ENCODE peak calls at places on chromosomes 11 and 22, in four cellular contexts. U is HepG2, Y is H1, E is GM12878. H is an unnamed sample.

GRCh38 chr11:120610101-120610500 is 98.6 kb downstream of the GRIK4 start:
- DNase-seq in U (no peak), Y (no peak), E (no peak), H (no peak)

GRCh38 chr11:102798012-102798746 is at the start of gene MMP1:
- DNase-seq in U (no peak), Y (no peak), E (no peak), H (no peak)

GRCh38 chr22:31099386-31099785 is 8.0 kb downstream of the SELENOM start:
- DNase-seq in U (no peak), Y (no peak), E (no peak), H (no peak)

GRCh38 chr11:68334923-68335322 is 22.5 kb downstream of the LRP5 start:
- DNase-seq in U (peak; percentile 40), Y (no peak), E (no peak), H (no peak)

GRCh38 chr22:24925586-24926427 is 20.7 kb downstream of the LHFPL7 start:
- DNase-seq in U (no peak), Y (no peak), E (no peak), H (no peak)

GRCh38 chr11:113487622-113488021 is 12.4 kb upstream of the DRD2 start:
- DNase-seq in U (no peak), Y (no peak), E (no peak), H (no peak)

GRCh38 chr11:8732276-8732675 is 49.7 kb downstream of the RPL27A start:
- DNase-seq in U (no peak), Y (no peak), E (peak; percentile 48), H (no peak)

GRCh38 chr11:75851203-75851602 is 36.2 kb downstream of the UVRAG start:
- DNase-seq in U (no peak), Y (no peak), E (no peak), H (no peak)

GRCh38 chr11:104033134-104033533 is 3.3 kb upstream of the DDI1 start:
- DNase-seq in U (peak; percentile 73), Y (no peak), E (no peak), H (peak; percentile 45)

GRCh38 chr11:72411623-72412532 is 22.5 kb downstream of the CLPB start:
- DNase-seq in U (peak; percentile 70), Y (no peak), E (no peak), H (peak; percentile 85)

GRCh38 chr11:103893366-103893765 is 143.1 kb upstream of the DDI1 start:
- DNase-seq in U (no peak), Y (no peak), E (no peak), H (no peak)

GRCh38 chr11:33691051-33691864 is 9.4 kb downstream of the C11orf91 start:
- DNase-seq in U (peak; percentile 78), Y (no peak), E (no peak), H (no peak)

GRCh38 chr11:33689506-33689905 is 11.1 kb downstream of the C11orf91 start:
- DNase-seq in U (no peak), Y (no peak), E (no peak), H (no peak)

GRCh38 chr11:33690290-33691050 is 10.2 kb downstream of the C11orf91 start:
- DNase-seq in U (peak; percentile 46), Y (no peak), E (no peak), H (no peak)

GRCh38 chr11:33694346-33695050 is 6.1 kb downstream of the C11orf91 start:
- DNase-seq in U (no peak), Y (no peak), E (no peak), H (peak; percentile 41)

DNA sequence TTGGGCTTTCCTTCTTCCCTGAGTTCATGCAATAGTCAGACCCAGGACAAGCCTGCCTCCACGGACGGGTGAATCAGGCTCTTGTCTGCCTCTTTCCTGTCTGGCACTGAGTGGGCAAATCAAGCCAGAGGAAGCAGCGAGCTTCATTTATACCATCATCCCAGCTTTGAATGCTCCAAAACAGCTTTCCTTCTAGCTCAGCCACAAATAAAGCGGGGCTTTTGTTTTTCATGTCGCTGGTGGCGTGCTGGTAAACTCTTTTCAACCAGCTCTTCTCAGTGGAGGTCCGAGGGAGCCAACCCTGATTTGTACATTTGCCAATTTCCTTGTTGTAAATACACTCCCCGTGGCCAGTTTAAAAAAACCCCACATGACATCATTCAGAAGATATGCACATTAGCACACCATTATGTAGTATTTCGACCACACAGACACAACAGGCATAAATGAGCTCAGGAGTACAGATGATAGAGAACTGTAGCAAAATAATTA is 8.6 kb downstream of the C11orf91 start:
- DNase-seq in U (peak; percentile 76), Y (no peak), E (no peak), H (no peak)
- TF ChIP-seq TCF12 in U (no peak), Y (no peak), E (no peak), H (peak; percentile 81)

DNA sequence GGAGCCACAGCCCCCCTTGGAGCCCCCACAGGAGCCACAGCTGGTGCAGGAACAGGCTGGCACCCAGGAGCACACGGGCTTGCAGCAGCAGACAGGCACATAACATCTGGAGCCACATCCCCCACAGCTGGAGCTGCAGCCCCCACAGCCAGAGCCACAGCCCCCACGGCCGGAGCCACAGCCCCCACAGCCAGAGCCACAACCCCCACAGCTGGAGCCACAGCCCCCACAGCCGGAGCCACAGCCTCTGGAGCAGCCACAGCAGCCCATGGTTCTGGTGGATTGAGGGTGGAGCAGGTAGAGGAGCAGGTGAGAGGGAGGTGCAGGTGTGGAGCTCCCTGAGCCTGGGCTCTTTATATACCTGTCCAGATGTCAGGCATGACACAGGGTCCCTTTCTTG is at the start of gene KRTAP5-2:
- DNase-seq in U (no peak), Y (no peak), E (no peak), H (no peak)
- H3K4me3 ChIP-seq in U (no peak within 1 kb of the TSS), Y (no peak within 1 kb of the TSS), E (no peak within 1 kb of the TSS), H (no peak within 1 kb of the TSS)

DNA sequence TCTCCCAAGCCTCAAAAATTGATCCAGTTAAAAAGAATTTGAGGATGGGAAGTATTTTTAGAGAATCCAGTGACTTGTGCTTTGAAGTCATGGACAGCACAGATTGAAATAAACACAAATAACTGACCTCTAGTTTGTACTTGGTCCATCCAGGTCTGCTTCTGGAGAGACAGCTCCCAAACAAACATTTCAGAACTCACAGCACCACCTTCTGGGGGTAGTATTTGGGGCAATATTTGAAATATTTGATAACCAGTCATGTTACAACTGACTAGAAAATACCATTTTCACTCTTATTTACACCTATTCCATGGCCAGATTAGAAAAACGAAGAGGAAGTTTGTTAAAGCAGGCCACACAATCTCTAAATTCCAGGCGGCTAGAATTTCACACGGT is 56.2 kb downstream of the CTSC start:
- DNase-seq in U (no peak), Y (no peak), E (no peak), H (no peak)
- TF ChIP-seq TCF12 in U (no peak), Y (no peak), E (no peak), H (no peak)

GRCh38 chr11:3202305-3202704 is 16.3 kb downstream of the MRGPRG start:
- DNase-seq in U (no peak), Y (no peak), E (no peak), H (peak; percentile 41)

GRCh38 chr11:3201112-3201581 is 17.5 kb downstream of the MRGPRG start:
- DNase-seq in U (no peak), Y (no peak), E (no peak), H (peak; percentile 30)

GRCh38 chr11:3201677-3202181 is 16.9 kb downstream of the MRGPRG start:
- DNase-seq in U (no peak), Y (no peak), E (no peak), H (peak; percentile 32)

GRCh38 chr11:3203221-3204043 is 15.2 kb downstream of the MRGPRG start:
- DNase-seq in U (no peak), Y (peak; percentile 29), E (no peak), H (peak; percentile 73)

DNA sequence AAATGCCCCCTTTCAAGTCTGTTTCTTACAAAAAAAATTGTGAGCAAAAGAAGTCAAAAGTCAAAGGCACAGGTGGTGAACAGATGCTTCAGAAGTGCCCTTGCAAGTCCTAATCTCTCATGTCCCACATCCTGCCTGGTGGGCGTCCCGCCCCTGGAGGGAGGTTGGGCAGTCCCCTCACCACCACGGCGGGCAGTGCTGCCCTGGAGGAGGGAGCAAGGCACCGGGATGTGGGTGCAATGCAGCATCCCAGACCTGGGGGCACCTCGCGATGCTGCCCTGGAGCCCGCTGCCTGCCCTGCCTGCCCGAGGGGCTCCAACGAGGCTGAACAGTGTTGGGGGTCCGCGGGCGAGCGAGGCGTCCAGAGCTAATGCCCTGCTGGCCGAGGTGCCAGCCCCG is 15.9 kb downstream of the MRGPRG start:
- DNase-seq in U (no peak), Y (no peak), E (no peak), H (peak; percentile 81)
- H3K4me3 ChIP-seq in U (no peak overlapping the region), Y (peak overlapping the region; percentile 47), E (no peak overlapping the region), H (no peak overlapping the region)

GRCh38 chr11:5691963-5692358 is 2.4 kb downstream of the TRIM22 start:
- DNase-seq in U (no peak), Y (no peak), E (no peak), H (no peak)

GRCh38 chr11:5688482-5688881 is 1.1 kb upstream of the TRIM22 start:
- DNase-seq in U (no peak), Y (no peak), E (no peak), H (no peak)

GRCh38 chr11:5689551-5689983 is at the start of gene TRIM22:
- DNase-seq in U (no peak), Y (peak; percentile 15), E (peak; percentile 92), H (no peak)

GRCh38 chr11:5690216-5690615 is 626 bp downstream of the TRIM22 start:
- DNase-seq in U (no peak), Y (no peak), E (no peak), H (no peak)

DNA sequence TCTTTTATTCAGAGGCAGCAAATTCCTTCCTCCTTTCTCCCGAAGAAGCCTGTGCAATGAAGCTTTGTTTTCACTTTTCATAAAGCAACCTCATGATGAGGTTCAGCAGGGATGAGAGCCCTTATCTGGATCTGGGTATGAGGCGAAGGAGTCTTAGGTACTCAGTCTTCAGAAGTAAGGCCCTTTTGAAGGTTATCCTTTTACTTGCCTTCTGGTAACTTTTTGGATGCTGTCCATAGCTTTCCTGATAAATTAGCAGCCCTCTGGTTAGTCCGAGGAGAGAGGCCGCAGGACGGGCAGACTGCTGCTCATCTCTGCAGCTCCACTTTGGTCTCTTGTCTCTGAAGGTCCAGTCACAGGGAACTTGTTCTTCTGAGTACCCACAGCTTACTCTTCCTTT is 1.1 kb downstream of the TRIM22 start:
- DNase-seq in U (no peak), Y (no peak), E (no peak), H (no peak)
- TF ChIP-seq TCF12 in U (no peak), Y (no peak), E (no peak), H (no peak)

GRCh38 chr11:19919050-19919561 is 206.5 kb downstream of the NAV2 start:
- DNase-seq in U (no peak), Y (no peak), E (no peak), H (no peak)
- H3K4me3 ChIP-seq in U (no peak overlapping the region), Y (no peak overlapping the region), E (no peak overlapping the region), H (peak overlapping the region; percentile 13)

GRCh38 chr11:15157181-15157580 is 42.5 kb downstream of the INSC start:
- DNase-seq in U (no peak), Y (no peak), E (no peak), H (no peak)
- TF ChIP-seq TCF12 in U (no peak), Y (no peak), E (no peak), H (no peak)

GRCh38 chr11:61488651-61489291 is 19.8 kb upstream of the LRRC10B start:
- DNase-seq in U (peak; percentile 89), Y (no peak), E (no peak), H (peak; percentile 51)
- H3K4me3 ChIP-seq in U (peak overlapping the region; percentile 46), Y (no peak overlapping the region), E (no peak overlapping the region), H (no peak overlapping the region)

GRCh38 chr11:105968021-105968697 is 53.9 kb downstream of the MSANTD4 start:
- DNase-seq in U (no peak), Y (no peak), E (no peak), H (no peak)
- TF ChIP-seq TCF12 in U (no peak), Y (no peak), E (no peak), H (peak; percentile 88)

H was measured in SK-N-SH.